ENCODE peak calls at places on chromosomes 11 and 22, in four cellular contexts. Q is IMR-90, H is spleen, D is body of pancreas. T is an unnamed sample.

GRCh38 chr11:131422491-131422890 is 52.1 kb downstream of the NTM start:
- DNase-seq in Q (no peak), D (no peak), H (no peak), T (no peak)

GRCh38 chr11:114377612-114378267 is 22.6 kb downstream of the C11orf71 start:
- DNase-seq in H (no peak), D (no peak), Q (peak; percentile 87), T (no peak)

GRCh38 chr11:93529707-93530467 is 13.3 kb downstream of the SMCO4 start:
- DNase-seq in Q (peak; percentile 41), H (peak; percentile 76), D (no peak), T (no peak)

GRCh38 chr22:21766933-21767462 is 31.4 kb upstream of the YPEL1 start:
- DNase-seq in D (no peak), Q (no peak), H (peak; percentile 76), T (no peak)

GRCh38 chr11:91857194-91857593 is 367.4 kb upstream of the FAT3 start:
- DNase-seq in Q (no peak), D (no peak), H (no peak), T (no peak)

GRCh38 chr11:113923572-113923971 is 19.0 kb downstream of the HTR3B start:
- DNase-seq in D (no peak), H (no peak), Q (no peak), T (no peak)

GRCh38 chr22:17234144-17234623 is 14.9 kb upstream of the ADA2 start:
- DNase-seq in D (no peak), H (peak; percentile 53), Q (no peak), T (no peak)

GRCh38 chr11:83007909-83008580 is 63.7 kb downstream of the RAB30 start:
- DNase-seq in D (peak; percentile 61), Q (peak; percentile 24), H (peak; percentile 79), T (peak; percentile 90)

GRCh38 chr11:70625051-70625450 is 226.7 kb downstream of the CTTN start:
- DNase-seq in H (no peak), D (no peak), Q (no peak), T (no peak)

GRCh38 chr22:19806213-19807160 is 45.9 kb downstream of the TBX1 start:
- DNase-seq in H (peak; percentile 70), D (no peak), Q (no peak), T (no peak)

GRCh38 chr22:22125579-22126468 is 118.8 kb upstream of the VPREB1 start:
- DNase-seq in D (no peak), H (no peak), Q (no peak), T (no peak)

GRCh38 chr22:29820941-29821789 is 16.9 kb downstream of the ASCC2 start:
- DNase-seq in D (peak; percentile 60), H (no peak), Q (peak; percentile 98), T (peak; percentile 92)

GRCh38 chr11:12677131-12677530 is 2.9 kb downstream of the TEAD1 start:
- DNase-seq in D (no peak), H (no peak), Q (no peak), T (no peak)

GRCh38 chr22:46963672-46964545 is 201.5 kb downstream of the TBC1D22A start:
- DNase-seq in H (no peak), Q (no peak), D (no peak), T (no peak)

GRCh38 chr11:60130496-60130895 is 42.0 kb downstream of the MS4A2 start:
- DNase-seq in Q (no peak), D (peak; percentile 39), H (no peak), T (peak; percentile 79)

GRCh38 chr11:61298663-61299244 is 3.6 kb upstream of the VWCE start:
- DNase-seq in D (no peak), Q (no peak), H (peak; percentile 6), T (no peak)

GRCh38 chr11:35514481-35514880 is 10.9 kb downstream of the PAMR1 start:
- DNase-seq in H (no peak), Q (no peak), D (no peak), T (no peak)

GRCh38 chr11:64064374-64065140 is 28.8 kb downstream of the FLRT1 start:
- DNase-seq in Q (no peak), H (no peak), D (no peak), T (no peak)

GRCh38 chr11:130388607-130389205 is 39.7 kb downstream of the ADAMTS8 start:
- DNase-seq in Q (peak; percentile 27), H (no peak), D (no peak), T (no peak)

GRCh38 chr11:64353101-64353738 is 5.7 kb upstream of the RPS6KA4 start:
- DNase-seq in H (no peak), Q (no peak), D (no peak), T (no peak)

GRCh38 chr11:64522843-64523242 is 68.2 kb upstream of the SLC22A12 start:
- DNase-seq in Q (no peak), H (no peak), D (no peak), T (no peak)

GRCh38 chr11:134124660-134125451 is 56.0 kb downstream of the JAM3 start:
- DNase-seq in H (peak; percentile 76), Q (peak; percentile 66), D (peak; percentile 28), T (no peak)

GRCh38 chr22:21044931-21045584 is 688 bp upstream of the LRRC74B start:
- DNase-seq in Q (peak; percentile 65), D (peak; percentile 49), H (peak; percentile 79), T (no peak)

GRCh38 chr11:2314136-2314524 is 12.3 kb downstream of the TSPAN32 start:
- DNase-seq in H (peak; percentile 64), Q (no peak), D (no peak), T (no peak)

GRCh38 chr11:16013649-16014275 is 342.6 kb downstream of the SOX6 start:
- DNase-seq in H (no peak), D (no peak), Q (peak; percentile 43), T (no peak)

GRCh38 chr22:45692549-45692948 is 20.9 kb downstream of the ATXN10 start:
- DNase-seq in H (no peak), Q (peak; percentile 50), D (no peak), T (no peak)

GRCh38 chr11:57054782-57055181 is 66.1 kb downstream of the OR5AK2 start:
- DNase-seq in D (no peak), H (no peak), Q (no peak), T (no peak)

GRCh38 chr11:6612816-6613136 is 760 bp upstream of the TAF10 start:
- DNase-seq in H (peak; percentile 76), Q (no peak), D (peak; percentile 67), T (peak; percentile 73)

GRCh38 chr11:90512846-90513245 is 290.0 kb upstream of the CHORDC1 start:
- DNase-seq in D (no peak), Q (no peak), H (no peak), T (no peak)

GRCh38 chr11:85685820-85686459 is at the start of gene CCDC89:
- DNase-seq in H (peak; percentile 64), Q (peak; percentile 99), D (no peak), T (no peak)

GRCh38 chr11:112320668-112321067 is 60.0 kb upstream of the PLET1 start:
- DNase-seq in H (no peak), D (peak; percentile 35), Q (peak; percentile 89), T (no peak)

GRCh38 chr11:77396305-77396704 is 77.6 kb downstream of the PAK1 start:
- DNase-seq in H (no peak), Q (no peak), D (no peak), T (no peak)

GRCh38 chr11:44300881-44301855 is 8.8 kb downstream of the ALX4 start:
- DNase-seq in D (no peak), H (no peak), Q (no peak), T (no peak)

DNA sequence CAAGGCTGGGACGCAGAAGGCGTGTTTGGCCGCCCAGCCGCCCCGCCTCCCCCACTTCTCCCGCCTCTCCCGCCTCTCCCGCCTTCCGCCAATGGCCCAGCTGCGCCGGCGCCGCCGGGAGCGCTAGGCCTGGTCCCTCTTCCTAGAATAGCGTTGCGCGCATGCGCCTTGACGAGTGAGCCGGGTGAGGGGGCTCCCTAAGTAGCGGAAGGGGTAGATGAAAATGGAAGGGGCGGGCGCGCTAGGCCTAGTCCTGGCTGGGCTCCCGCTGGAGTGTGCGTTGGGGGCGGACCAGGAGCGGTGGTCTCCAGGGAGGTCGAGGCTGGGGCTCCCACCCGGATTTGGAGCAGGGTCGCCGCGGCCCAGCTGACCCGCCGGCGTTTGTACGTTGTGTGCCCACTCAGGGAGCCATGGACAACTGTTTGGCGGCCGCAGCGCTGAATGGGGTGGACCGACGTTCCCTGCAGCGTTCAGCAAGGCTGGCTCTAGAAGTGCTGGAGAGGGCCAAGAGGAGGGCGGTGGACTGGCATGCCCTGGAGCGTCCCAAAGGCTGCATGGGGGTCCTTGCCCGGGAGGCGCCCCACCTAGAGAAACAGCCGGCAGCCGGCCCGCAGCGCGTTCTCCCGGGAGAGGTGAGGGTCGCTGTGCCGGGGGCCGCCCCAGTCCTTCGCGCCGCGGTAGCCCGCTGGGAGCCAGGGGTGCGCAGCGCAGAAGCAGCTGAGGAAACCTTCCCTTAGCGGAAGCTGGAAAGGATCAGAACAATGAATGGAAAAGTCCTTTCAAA is at the start of gene AKIP1:
- DNase-seq in Q (peak; percentile 94), D (peak; percentile 91), H (peak; percentile 95), T (peak; percentile 92)
- TF ChIP-seq POLR2A in Q (peak; percentile 24), D (peak; percentile 61), H (peak; percentile 64), T (peak; percentile 62)

DNA sequence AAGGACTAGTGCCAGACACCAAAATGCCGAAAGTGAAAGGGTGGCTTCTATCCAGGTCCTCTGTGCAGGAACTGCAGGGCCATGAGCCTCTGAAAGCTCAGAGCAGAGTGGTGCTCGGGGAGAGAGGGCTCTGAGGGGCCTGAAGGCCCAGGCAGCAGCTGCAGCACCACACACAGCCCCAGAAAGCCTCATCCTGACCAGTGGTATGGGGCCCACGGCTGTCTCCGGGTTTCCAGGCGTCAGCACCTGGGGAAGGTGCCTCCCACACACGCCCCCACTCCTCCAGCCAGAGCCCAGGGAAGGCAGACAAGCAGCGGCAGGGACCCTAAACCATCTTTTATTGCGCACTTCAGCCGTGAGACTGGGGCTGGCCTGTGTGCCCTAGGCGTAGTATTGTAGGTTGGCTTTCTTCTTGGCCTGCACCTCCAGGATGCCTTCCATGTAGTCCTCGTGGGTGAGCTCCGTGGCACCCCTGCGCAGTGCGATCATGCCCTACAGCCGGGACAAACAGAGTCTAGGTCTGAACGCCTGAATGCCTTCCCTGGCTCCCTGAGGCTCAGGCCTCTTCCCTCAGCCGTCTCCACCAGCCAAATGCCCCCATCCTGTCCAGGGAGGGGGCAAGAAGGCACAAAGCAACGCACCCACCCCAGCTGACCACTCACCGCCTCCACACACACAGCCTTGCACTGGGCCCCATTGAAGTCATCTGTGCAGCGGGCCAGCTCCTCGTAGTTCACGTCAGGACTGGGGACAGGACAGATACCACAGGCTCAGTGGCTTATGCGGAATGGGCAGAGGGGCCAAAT is 7.6 kb downstream of the PSMC3 start:
- DNase-seq in D (no peak), Q (no peak), H (no peak), T (no peak)
- TF ChIP-seq POLR2A in D (no peak), Q (peak; percentile 8), H (no peak), T (no peak)

GRCh38 chr22:31345331-31346254 is 553 bp downstream of the PATZ1 start:
- DNase-seq in H (peak; percentile 96), Q (peak; percentile 83), D (peak; percentile 86), T (peak; percentile 95)
- TF ChIP-seq POLR2A in H (no peak), Q (peak; percentile 37), D (no peak), T (no peak)

DNA sequence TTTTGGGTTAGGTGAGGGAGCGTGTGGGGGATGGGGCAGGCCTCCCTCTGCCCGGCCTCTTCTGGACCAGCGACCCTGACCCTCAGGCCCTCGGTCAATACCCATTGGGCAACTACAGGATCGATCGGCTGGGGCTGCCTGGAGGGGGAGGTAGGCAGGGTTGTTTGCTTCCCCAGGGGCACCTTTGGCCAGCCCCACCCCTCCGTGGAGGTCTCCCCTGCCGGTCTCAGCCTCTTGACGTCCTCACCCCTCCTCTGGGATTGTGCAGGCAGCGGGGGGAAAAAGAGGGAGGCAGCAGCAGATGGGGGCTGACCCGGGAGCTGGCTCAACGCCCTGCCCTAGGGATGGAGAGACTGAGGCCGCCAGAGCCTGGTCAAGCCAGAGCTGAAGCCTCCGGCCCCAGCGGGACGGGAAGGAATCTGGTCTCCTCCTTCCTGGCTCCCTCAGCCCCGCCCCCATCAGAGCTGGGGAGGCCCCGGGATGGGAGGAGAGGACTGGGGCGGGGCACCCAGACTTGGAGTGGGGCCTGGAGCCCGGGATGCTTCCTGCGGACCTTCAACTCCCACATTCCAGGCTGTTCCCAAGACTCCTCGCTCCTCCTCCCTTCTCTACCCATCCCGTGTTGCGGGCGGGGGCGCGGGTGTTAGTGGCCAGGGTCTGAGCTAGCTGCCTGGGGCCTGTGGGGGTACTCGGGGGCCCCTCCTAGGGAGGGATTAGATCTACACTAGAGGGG is 14.4 kb upstream of the CDC42EP1 start:
- DNase-seq in H (peak; percentile 84), D (peak; percentile 79), Q (peak; percentile 90), T (no peak)
- TF ChIP-seq POLR2A in H (no peak), D (peak; percentile 65), Q (peak; percentile 49), T (no peak)